ENCODE peak calls at places on chromosomes 7 and 10, in four cellular contexts. S is tibial nerve, V is right lobe of liver, C is uterus. U is an unnamed sample.

GRCh38 chr10:64376169-64376568 is 855.0 kb downstream of the REEP3 start:
- DNase-seq in S (no peak), V (no peak), C (no peak), U (no peak)

GRCh38 chr7:24283559-24283899 is 461 bp upstream of the NPY start:
- DNase-seq in S (no peak), V (no peak), C (no peak), U (no peak)

GRCh38 chr7:132075573-132075972 is 500.7 kb downstream of the PLXNA4 start:
- DNase-seq in S (no peak), V (no peak), C (no peak), U (no peak)

GRCh38 chr7:64893401-64893800 is 9.7 kb upstream of the ZNF273 start:
- DNase-seq in S (no peak), V (no peak), C (no peak), U (no peak)

GRCh38 chr10:12921163-12921562 is 80.3 kb downstream of the CCDC3 start:
- DNase-seq in S (no peak), V (no peak), C (no peak), U (no peak)

GRCh38 chr7:128940494-128941322 is 3.0 kb downstream of the IRF5 start:
- DNase-seq in S (no peak), V (no peak), C (no peak), U (peak; percentile 85)

GRCh38 chr10:31778627-31779026 is 150.0 kb downstream of the ARHGAP12 start:
- DNase-seq in S (no peak), V (no peak), C (no peak), U (no peak)

GRCh38 chr10:124500767-124501166 is 39.1 kb downstream of the LHPP start:
- DNase-seq in S (no peak), V (no peak), C (no peak), U (no peak)

GRCh38 chr10:71473671-71474599 is 77.2 kb downstream of the CDH23 start:
- DNase-seq in S (no peak), V (peak; percentile 97), C (peak; percentile 13), U (peak; percentile 76)

GRCh38 chr7:157352506-157352905 is 15.7 kb downstream of the DNAJB6 start:
- DNase-seq in S (no peak), V (no peak), C (no peak), U (no peak)

GRCh38 chr7:24757799-24758275 is 573 bp upstream of the GSDME start:
- DNase-seq in S (no peak), V (no peak), C (no peak), U (no peak)

GRCh38 chr10:34024708-34025425 is 690.4 kb upstream of the NRP1 start:
- DNase-seq in S (no peak), V (no peak), C (no peak), U (no peak)

GRCh38 chr10:36888925-36889573 is 236.3 kb upstream of the ANKRD30A start:
- DNase-seq in S (no peak), V (peak; percentile 45), C (no peak), U (no peak)

GRCh38 chr7:124171068-124171467 is 138.2 kb upstream of the TMEM229A start:
- DNase-seq in S (no peak), V (peak; percentile 52), C (no peak), U (no peak)

GRCh38 chr7:36777062-36777461 is 52.8 kb upstream of the AOAH start:
- DNase-seq in S (no peak), V (no peak), C (no peak), U (no peak)

GRCh38 chr7:66198956-66199355 is 6.2 kb upstream of the TPST1 start:
- DNase-seq in S (no peak), V (no peak), C (no peak), U (no peak)

GRCh38 chr7:73452999-73453635 is 19.5 kb downstream of the FZD9 start:
- DNase-seq in S (no peak), V (no peak), C (no peak), U (no peak)

GRCh38 chr7:95101422-95101821 is 194.0 kb downstream of the PPP1R9A start:
- DNase-seq in S (no peak), V (no peak), C (no peak), U (no peak)

DNA sequence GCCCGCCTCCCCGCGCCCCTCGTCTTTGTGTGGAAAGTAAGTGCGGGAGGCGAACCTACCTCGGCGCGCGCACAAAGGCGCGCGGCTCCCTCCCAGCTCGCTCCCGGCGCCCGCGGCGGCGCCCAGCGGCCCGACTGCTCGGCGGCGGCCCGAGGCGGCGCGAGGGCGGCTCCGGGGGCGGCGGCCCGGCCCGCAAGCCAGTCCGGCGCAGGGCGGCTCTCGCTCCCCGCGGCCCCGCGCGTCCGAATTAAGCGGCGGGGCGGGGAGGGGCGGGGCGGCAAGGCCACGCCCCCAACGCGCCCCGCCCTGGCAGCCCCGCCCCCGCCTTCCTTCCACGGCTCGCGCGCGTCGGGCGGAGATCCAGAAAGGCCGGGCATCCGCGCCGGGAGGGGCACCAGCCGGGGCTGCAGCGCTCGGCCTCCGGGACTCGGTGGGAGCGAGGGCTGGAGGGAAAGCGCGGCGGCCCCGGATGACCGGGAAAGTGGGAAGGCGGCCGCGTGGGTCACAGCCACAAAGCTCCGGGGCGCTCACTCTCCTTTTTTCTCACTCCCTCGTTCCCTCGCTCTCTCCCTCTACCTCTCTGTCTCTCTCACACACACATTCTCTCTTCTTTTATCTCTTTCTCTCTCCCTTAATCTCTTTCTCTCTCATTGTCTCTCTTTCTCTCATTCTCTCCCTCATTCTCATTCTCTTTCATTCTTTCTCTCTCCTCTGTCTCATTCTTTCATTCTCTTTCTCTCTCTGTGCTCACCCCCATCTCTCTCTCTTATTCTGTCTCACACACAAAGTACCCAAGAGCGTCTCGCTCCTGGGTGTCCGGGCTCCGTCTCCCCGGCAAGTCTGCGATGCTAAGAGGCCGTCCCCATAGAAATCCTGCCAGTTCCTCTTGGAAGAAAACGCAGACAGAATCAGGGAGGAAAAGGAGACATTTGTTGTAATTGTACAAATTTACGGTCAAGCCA is 170.2 kb downstream of the FAM107B start:
- DNase-seq in S (peak; percentile 76), V (peak; percentile 91), C (peak; percentile 83), U (peak; percentile 85)
- TF ChIP-seq POLR2A in S (peak; percentile 42), V (peak; percentile 85), C (peak; percentile 72), U (peak; percentile 64)

GRCh38 chr10:10910634-10911033 is 107.0 kb upstream of the CELF2 start:
- DNase-seq in S (no peak), V (no peak), C (no peak), U (no peak)
- H3K4me1 ChIP-seq in S (no peaks in the 10 kb centered on the region), V (no peaks in the 10 kb centered on the region), C (no peaks in the 10 kb centered on the region), U (peaks cover 11% of the 10 kb centered on the region)

DNA sequence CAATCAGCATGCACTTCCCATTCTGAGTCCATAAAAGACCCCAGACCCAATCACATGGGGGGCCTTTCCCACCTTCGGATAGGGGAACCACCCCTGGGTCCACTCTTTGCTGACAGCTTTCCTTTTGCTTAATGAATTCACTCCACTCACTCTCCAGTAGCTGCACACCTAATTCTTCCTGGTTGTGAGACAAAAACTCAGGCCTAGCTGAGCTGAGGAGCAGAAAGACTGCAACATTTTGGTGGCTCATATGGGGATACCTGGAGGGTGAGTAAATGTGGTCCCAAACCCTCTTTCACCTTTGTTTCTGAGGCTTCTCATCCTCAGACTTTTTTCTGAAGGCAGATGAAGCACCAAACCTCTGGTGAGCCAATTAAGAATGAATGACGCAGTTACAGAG is 138.1 kb downstream of the WDR11 start:
- DNase-seq in S (no peak), V (no peak), C (no peak), U (no peak)
- H3K9me3 ChIP-seq in S (no peaks in the 10 kb centered on the region), V (no peaks in the 10 kb centered on the region), C (no peaks in the 10 kb centered on the region), U (no peaks in the 10 kb centered on the region)

GRCh38 chr10:57202356-57202755 is 841.3 kb upstream of the ZWINT start:
- DNase-seq in S (no peak), V (no peak), C (no peak), U (no peak)
- TF ChIP-seq POLR2A in S (no peak), V (no peak), C (no peak), U (no peak)

DNA sequence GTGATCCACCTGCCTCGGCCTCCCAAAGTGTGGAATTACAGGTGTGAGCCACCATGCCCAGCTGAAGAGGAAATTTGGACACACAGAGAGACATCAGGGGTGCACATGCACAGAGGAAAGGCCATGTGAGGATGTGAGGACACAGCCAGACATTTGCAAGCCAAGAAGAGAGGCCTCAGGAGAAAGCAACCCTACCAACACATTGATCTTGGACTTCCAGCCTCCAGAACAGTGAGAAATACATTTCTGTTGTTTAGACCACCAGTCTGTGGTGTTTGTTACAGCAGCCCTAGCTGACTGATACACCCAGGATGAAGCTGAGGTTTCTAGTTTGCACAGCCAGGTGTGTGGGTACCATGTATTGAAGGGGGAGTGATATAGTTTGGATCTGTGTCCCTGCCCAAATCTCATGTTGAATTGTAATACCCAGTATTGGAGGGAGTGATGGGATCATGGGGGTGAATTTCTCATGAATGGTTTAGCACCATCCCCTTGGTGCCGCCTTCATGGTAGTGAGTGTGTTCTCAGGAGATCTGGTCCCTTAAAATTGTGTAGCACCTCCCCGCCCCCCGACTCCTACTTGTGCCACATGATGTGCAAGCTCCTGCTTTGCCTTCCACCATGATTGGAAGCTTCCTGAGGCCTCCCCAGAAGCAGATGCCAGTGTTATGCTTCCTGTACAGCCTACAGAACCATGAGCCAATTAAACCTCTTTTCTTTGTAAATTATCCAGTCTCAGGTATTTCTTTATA is 64.7 kb upstream of the DUSP5 start:
- DNase-seq in S (no peak), V (no peak), C (no peak), U (no peak)
- H3K4me1 ChIP-seq in S (no peaks in the 10 kb centered on the region), V (no peaks in the 10 kb centered on the region), C (no peaks in the 10 kb centered on the region), U (no peaks in the 10 kb centered on the region)

GRCh38 chr7:146510088-146510680 is 393.6 kb downstream of the CNTNAP2 start:
- DNase-seq in S (no peak), V (no peak), C (no peak), U (no peak)
- H3K9me3 ChIP-seq in S (no peaks in the 10 kb centered on the region), V (no peaks in the 10 kb centered on the region), C (no peaks in the 10 kb centered on the region), U (no peaks in the 10 kb centered on the region)

GRCh38 chr10:104234934-104235333 is 2.8 kb upstream of the CFAP43 start:
- DNase-seq in S (no peak), V (no peak), C (no peak), U (no peak)
- TF ChIP-seq POLR2A in S (no peak), V (no peak), C (no peak), U (no peak)

GRCh38 chr7:30963842-30964241 is at the start of gene GHRHR:
- DNase-seq in S (no peak), V (no peak), C (no peak), U (no peak)
- H3K4me1 ChIP-seq in S (no peaks in the 10 kb centered on the region), V (no peaks in the 10 kb centered on the region), C (no peaks in the 10 kb centered on the region), U (no peaks in the 10 kb centered on the region)

U was measured in heart left ventricle.